ENCODE peak calls at places on chromosome 4, in nine cellular contexts. Q is Peyer's patch, U is GM12891, N is testis, B is H54, R is stomach, T is tibial nerve, K is right lobe of liver, F is NB4. E is an unnamed sample.
A peak's percentile ranks its signal among the peaks of the same experiment; 100 is the strongest.

GRCh38 chr4:6294705-6295421 is 25.2 kb downstream of the WFS1 start:
- DNase-seq in U (no peak), R (no peak), F (no peak), N (no peak), B (no peak), Q (no peak), K (no peak), T (no peak), E (no peak)

GRCh38 chr4:112951362-112951962 is 98.0 kb upstream of the ANK2 start:
- DNase-seq in T (no peak), U (no peak), F (peak; percentile 11), Q (no peak), N (no peak), K (no peak), B (no peak), R (no peak), E (peak; percentile 9)

GRCh38 chr4:168374772-168375523 is 56.4 kb upstream of the DDX60 start:
- DNase-seq in K (no peak), T (no peak), B (no peak), N (no peak), F (no peak), U (no peak), Q (no peak), R (no peak), E (no peak)

GRCh38 chr4:149795256-149795655 is 20.4 kb downstream of the IQCM start:
- DNase-seq in B (no peak), Q (no peak), K (peak; percentile 62), N (no peak), F (no peak), R (no peak), U (no peak), T (no peak), E (peak; percentile 23)

GRCh38 chr4:80184791-80185756 is 12.2 kb upstream of the PRDM8 start:
- DNase-seq in K (no peak), Q (no peak), N (no peak), R (no peak), T (no peak), U (no peak), F (peak; percentile 74), B (no peak), E (no peak)

GRCh38 chr4:80540785-80541469 is 205.4 kb downstream of the CFAP299 start:
- DNase-seq in T (no peak), Q (no peak), R (no peak), U (peak; percentile 13), F (no peak), K (no peak), N (no peak), B (no peak), E (no peak)

GRCh38 chr4:158625544-158625943 is 46.1 kb downstream of the C4orf46 start:
- DNase-seq in B (no peak), U (no peak), Q (no peak), N (no peak), F (no peak), T (no peak), K (no peak), R (no peak), E (no peak)

GRCh38 chr4:9916937-9917336 is 104.4 kb downstream of the SLC2A9 start:
- DNase-seq in F (no peak), R (no peak), U (no peak), B (no peak), Q (no peak), K (no peak), N (no peak), T (no peak), E (no peak)

GRCh38 chr4:1043658-1044468 is 32.4 kb downstream of the FGFRL1 start:
- DNase-seq in K (peak; percentile 52), B (peak; percentile 84), N (peak; percentile 58), R (peak; percentile 77), Q (peak; percentile 66), T (peak; percentile 82), F (peak; percentile 100), U (no peak), E (peak; percentile 84)

GRCh38 chr4:163804001-163804400 is 309.5 kb downstream of the TMA16 start:
- DNase-seq in R (no peak), Q (no peak), U (no peak), K (no peak), B (no peak), F (no peak), T (no peak), N (no peak), E (no peak)

GRCh38 chr4:118765399-118765798 is 70.5 kb downstream of the SEC24D start:
- DNase-seq in T (no peak), R (no peak), U (no peak), Q (no peak), K (no peak), B (peak; percentile 17), N (no peak), F (no peak), E (no peak)

GRCh38 chr4:145805490-145805889 is 125.5 kb downstream of the C4orf51 start:
- DNase-seq in R (no peak), F (no peak), U (no peak), N (no peak), Q (no peak), T (no peak), K (peak; percentile 60), B (no peak), E (peak; percentile 80)

GRCh38 chr4:124481123-124481522 is 231.4 kb downstream of the ANKRD50 start:
- DNase-seq in T (no peak), R (no peak), N (no peak), K (no peak), Q (no peak), B (no peak), U (no peak), F (no peak), E (no peak)

GRCh38 chr4:144709159-144709558 is 63.2 kb downstream of the HHIP start:
- DNase-seq in K (no peak), R (no peak), T (no peak), Q (no peak), B (peak; percentile 7), N (no peak), U (no peak), F (no peak), E (no peak)

GRCh38 chr4:2944091-2944482 is 19.1 kb downstream of the NOP14 start:
- DNase-seq in B (no peak), K (peak; percentile 24), F (no peak), R (no peak), N (no peak), U (no peak), Q (no peak), T (no peak), E (no peak)
- TF ChIP-seq POLR2A in B (no peak), K (no peak), F (no peak), R (no peak), N (no peak), U (no peak), Q (no peak), T (no peak), E (no peak)

GRCh38 chr4:109913842-109914241 is 1.2 kb downstream of the EGF start:
- DNase-seq in N (no peak), T (no peak), Q (no peak), K (no peak), R (no peak), B (no peak), F (no peak), U (no peak), E (no peak)

GRCh38 chr4:109910261-109910660 is 2.4 kb upstream of the EGF start:
- DNase-seq in K (no peak), R (no peak), B (no peak), T (no peak), N (no peak), F (no peak), Q (no peak), U (no peak), E (no peak)

GRCh38 chr4:109914356-109914755 is 1.7 kb downstream of the EGF start:
- DNase-seq in R (no peak), U (no peak), T (no peak), Q (no peak), K (no peak), B (no peak), F (no peak), N (no peak), E (no peak)

GRCh38 chr4:109915385-109916002 is 2.8 kb downstream of the EGF start:
- DNase-seq in N (no peak), T (no peak), R (no peak), K (no peak), U (no peak), B (no peak), F (no peak), Q (no peak), E (no peak)

GRCh38 chr4:109912706-109913621 is at the start of gene EGF:
- DNase-seq in R (no peak), T (no peak), N (no peak), U (no peak), B (peak; percentile 6), F (no peak), K (no peak), Q (no peak), E (no peak)
- TF ChIP-seq POLR2A in R (no peak), T (no peak), N (no peak), U (no peak), B (no peak), F (no peak), K (no peak), Q (no peak), E (no peak)

GRCh38 chr4:169619958-169620845 is at the start of gene CLCN3:
- DNase-seq in F (peak; percentile 96), R (peak; percentile 98), N (peak; percentile 99), B (peak; percentile 62), Q (peak; percentile 99), K (peak; percentile 100), U (peak; percentile 71), T (peak; percentile 93), E (peak; percentile 94)
- TF ChIP-seq POLR2A in F (peak; percentile 76), R (no peak), N (peak; percentile 92), B (peak; percentile 74), Q (peak; percentile 94), K (peak; percentile 88), U (peak; percentile 91), T (peak; percentile 94), E (peak; percentile 89)

GRCh38 chr4:26721685-26722084 is 137.8 kb downstream of the TBC1D19 start:
- DNase-seq in F (no peak), Q (no peak), T (no peak), U (no peak), N (no peak), R (no peak), B (no peak), K (no peak), E (no peak)

GRCh38 chr4:26717332-26717731 is 133.4 kb downstream of the TBC1D19 start:
- DNase-seq in N (no peak), F (peak; percentile 19), R (no peak), U (no peak), Q (no peak), B (no peak), T (no peak), K (no peak), E (no peak)

GRCh38 chr4:26723216-26723615 is 137.4 kb upstream of the STIM2 start:
- DNase-seq in U (no peak), F (peak; percentile 40), R (no peak), B (no peak), T (no peak), N (no peak), Q (no peak), K (no peak), E (no peak)

GRCh38 chr4:26715636-26716242 is 131.9 kb downstream of the TBC1D19 start:
- DNase-seq in F (no peak), Q (no peak), K (no peak), B (no peak), U (no peak), R (no peak), N (no peak), T (no peak), E (no peak)

GRCh38 chr4:26719954-26720552 is 136.2 kb downstream of the TBC1D19 start:
- DNase-seq in T (no peak), K (no peak), U (no peak), F (peak; percentile 38), B (no peak), R (no peak), Q (no peak), N (no peak), E (no peak)
- TF ChIP-seq POLR2A in T (no peak), K (no peak), U (no peak), F (no peak), B (no peak), R (no peak), Q (no peak), N (no peak), E (no peak)